ENCODE peak calls at places on chromosomes 13 and 19, in eight cellular contexts. C is uterus; S is heart left ventricle; T is NCI-H1417; Q is activated CD4-positive, alpha-beta T cell treated with anti-CD3 and anti-CD28 coated beads, Interleukin-2, amount 50 U/mL, for 48 hours; M is foreskin keratinocyte; E is H4; B is glomerular endothelial cell. O is an unnamed sample.
A peak's percentile ranks its signal among the peaks of the same experiment; 100 is the strongest.

GRCh38 chr13:51916419-51916818 is 54.6 kb downstream of the CCDC70 start:
- DNase-seq in C (no peak), S (no peak), T (no peak), Q (no peak), M (no peak), E (no peak), B (no peak), O (no peak)

GRCh38 chr13:46179576-46180368 is 2.2 kb downstream of the LCP1 start:
- DNase-seq in C (no peak), S (peak; percentile 55), T (no peak), Q (peak; percentile 82), M (no peak), E (no peak), B (no peak), O (peak; percentile 67)

GRCh38 chr13:92806215-92806614 is 420.4 kb upstream of the GPC6 start:
- DNase-seq in C (no peak), S (no peak), T (no peak), Q (no peak), M (no peak), E (peak; percentile 53), B (no peak), O (no peak)

GRCh38 chr13:112842931-112843391 is 126.1 kb upstream of the MCF2L start:
- DNase-seq in C (peak; percentile 38), S (no peak), T (no peak), Q (no peak), M (no peak), E (no peak), B (no peak), O (no peak)

GRCh38 chr19:31749231-31749630 is 400.0 kb upstream of the TSHZ3 start:
- DNase-seq in C (no peak), S (no peak), T (no peak), Q (no peak), M (no peak), E (no peak), B (no peak), O (no peak)

GRCh38 chr19:14411161-14411560 is 8.0 kb downstream of the DDX39A start:
- DNase-seq in C (no peak), S (no peak), T (no peak), Q (no peak), M (no peak), E (no peak), B (no peak), O (no peak)

GRCh38 chr13:64130600-64130999 is 2715.0 kb upstream of the PCDH20 start:
- DNase-seq in C (no peak), S (no peak), T (no peak), Q (no peak), M (no peak), E (no peak), B (no peak), O (no peak)

GRCh38 chr19:53659292-53659691 is 27.5 kb downstream of the DPRX start:
- DNase-seq in C (no peak), S (peak; percentile 54), T (no peak), Q (no peak), M (no peak), E (peak; percentile 58), B (peak; percentile 14), O (no peak)

GRCh38 chr19:55658846-55659459 is 4.1 kb downstream of the U2AF2 start:
- DNase-seq in C (no peak), S (no peak), T (no peak), Q (no peak), M (no peak), E (no peak), B (no peak), O (no peak)

GRCh38 chr13:106376411-106377112 is 158.9 kb downstream of the EFNB2 start:
- DNase-seq in C (peak; percentile 36), S (no peak), T (no peak), Q (peak; percentile 3), M (peak; percentile 93), E (peak; percentile 81), B (peak; percentile 78), O (no peak)

GRCh38 chr13:111202745-111203144 is 87.6 kb downstream of the ARHGEF7 start:
- DNase-seq in C (peak; percentile 51), S (peak; percentile 62), T (peak; percentile 43), Q (no peak), M (peak; percentile 64), E (peak; percentile 31), B (peak; percentile 100), O (peak; percentile 56)

GRCh38 chr13:46339035-46339666 is 47.9 kb downstream of the RUBCNL start:
- DNase-seq in C (no peak), S (peak; percentile 30), T (no peak), Q (peak; percentile 38), M (peak; percentile 65), E (peak; percentile 37), B (no peak), O (no peak)

O was measured in naive thymus-derived CD8-positive, alpha-beta T cell.